ENCODE peak calls at places on chromosomes 6 and 20, in eight cellular contexts. M is stimulated activated CD4-positive, alpha-beta T cell treated with anti-CD3 and anti-CD28 coated beads, TNF-alpha, amount 100 ng/mL, for 24 hours; J is hepatic stellate cell; Y is hepatocyte; Q is GM12865; Z is activated T-cell treated with anti-CD3 and anti-CD28 coated beads, Interleukin-2, amount 50 U/mL, for 72 hours; D is activated naive CD4-positive, alpha-beta T cell treated with anti-CD3 and anti-CD28 coated beads, Interleukin-2, amount 10 ng/mL, durations not matched to agents 7 days and 5 days; F is activated naive CD8-positive, alpha-beta T cell treated with anti-CD3 and anti-CD28 coated beads for 36 hours. P is an unnamed sample.

GRCh38 chr6:43496370-43497128 is 13.6 kb downstream of the LRRC73 start:
- DNase-seq in M (no peak), J (peak; percentile 82), Y (peak; percentile 71), Q (peak; percentile 35), Z (no peak), D (peak; percentile 42), F (no peak), P (peak; percentile 10)

GRCh38 chr6:147382945-147383554 is 125.4 kb upstream of the SAMD5 start:
- DNase-seq in M (no peak), J (no peak), Y (peak; percentile 31), Q (no peak), Z (no peak), D (no peak), F (no peak), P (peak; percentile 57)

GRCh38 chr6:138145402-138145801 is 16.3 kb upstream of the ARFGEF3 start:
- DNase-seq in M (no peak), J (no peak), Y (no peak), Q (peak; percentile 30), Z (no peak), D (no peak), F (no peak), P (no peak)

GRCh38 chr20:44001667-44002596 is 87.3 kb downstream of the TOX2 start:
- DNase-seq in M (no peak), J (no peak), Y (no peak), Q (peak; percentile 81), Z (no peak), D (no peak), F (no peak), P (no peak)

GRCh38 chr6:156461647-156462046 is 315.5 kb upstream of the ARID1B start:
- DNase-seq in M (no peak), J (no peak), Y (no peak), Q (no peak), Z (no peak), D (no peak), F (no peak), P (no peak)

GRCh38 chr20:63908008-63908682 is 13.2 kb downstream of the DNAJC5 start:
- DNase-seq in M (no peak), J (no peak), Y (peak; percentile 49), Q (peak; percentile 47), Z (no peak), D (no peak), F (no peak), P (no peak)

GRCh38 chr6:38364775-38365174 is 275.0 kb downstream of the BTBD9 start:
- DNase-seq in M (no peak), J (no peak), Y (no peak), Q (no peak), Z (no peak), D (no peak), F (no peak), P (no peak)

GRCh38 chr6:6556162-6556737 is 32.3 kb upstream of the LY86 start:
- DNase-seq in M (no peak), J (no peak), Y (no peak), Q (no peak), Z (no peak), D (no peak), F (no peak), P (no peak)

GRCh38 chr20:1273366-1273765 is 7.3 kb downstream of the SNPH start:
- DNase-seq in M (no peak), J (no peak), Y (no peak), Q (no peak), Z (no peak), D (no peak), F (no peak), P (no peak)

GRCh38 chr6:7004581-7005297 is 103.0 kb upstream of the RREB1 start:
- DNase-seq in M (no peak), J (no peak), Y (no peak), Q (no peak), Z (no peak), D (no peak), F (no peak), P (no peak)

GRCh38 chr6:146878564-146879343 is 280.0 kb downstream of the ADGB start:
- DNase-seq in M (no peak), J (no peak), Y (no peak), Q (no peak), Z (no peak), D (no peak), F (no peak), P (peak; percentile 79)

GRCh38 chr6:17505062-17505476 is 95.0 kb upstream of the FAM8A1 start:
- DNase-seq in M (no peak), J (no peak), Y (no peak), Q (peak; percentile 5), Z (no peak), D (no peak), F (no peak), P (peak; percentile 12)

GRCh38 chr20:9363673-9364072 is 150.7 kb upstream of the LAMP5 start:
- DNase-seq in M (no peak), J (no peak), Y (peak; percentile 11), Q (no peak), Z (no peak), D (no peak), F (no peak), P (no peak)

GRCh38 chr6:7512320-7512719 is 29.2 kb upstream of the DSP start:
- DNase-seq in M (no peak), J (no peak), Y (no peak), Q (no peak), Z (no peak), D (no peak), F (no peak), P (no peak)

GRCh38 chr6:47144306-47144705 is 102.2 kb upstream of the ADGRF1 start:
- DNase-seq in M (no peak), J (no peak), Y (no peak), Q (no peak), Z (no peak), D (no peak), F (no peak), P (peak; percentile 33)

GRCh38 chr6:84314377-84314898 is 87.0 kb upstream of the CEP162 start:
- DNase-seq in M (no peak), J (no peak), Y (no peak), Q (no peak), Z (no peak), D (no peak), F (no peak), P (no peak)

GRCh38 chr6:43355862-43356590 is 13.4 kb downstream of the ZNF318 start:
- DNase-seq in M (no peak), J (peak; percentile 35), Y (peak; percentile 40), Q (no peak), Z (no peak), D (no peak), F (no peak), P (no peak)

GRCh38 chr6:54729716-54730115 is 116.9 kb upstream of the FAM83B start:
- DNase-seq in M (no peak), J (no peak), Y (no peak), Q (no peak), Z (no peak), D (no peak), F (no peak), P (no peak)

GRCh38 chr6:25296980-25297379 is 17.8 kb downstream of the CARMIL1 start:
- DNase-seq in M (no peak), J (peak; percentile 25), Y (no peak), Q (no peak), Z (no peak), D (no peak), F (no peak), P (no peak)

GRCh38 chr20:51379601-51380341 is 162.7 kb downstream of the NFATC2 start:
- DNase-seq in M (no peak), J (no peak), Y (no peak), Q (no peak), Z (no peak), D (no peak), F (no peak), P (peak; percentile 44)

GRCh38 chr20:56501116-56501515 is 23.4 kb upstream of the FAM209A start:
- DNase-seq in M (no peak), J (no peak), Y (no peak), Q (no peak), Z (no peak), D (no peak), F (no peak), P (no peak)

GRCh38 chr6:73734843-73735453 is 38.9 kb downstream of the CD109 start:
- DNase-seq in M (no peak), J (no peak), Y (no peak), Q (no peak), Z (no peak), D (no peak), F (no peak), P (no peak)

GRCh38 chr20:48049631-48050030 is 264.4 kb upstream of the SULF2 start:
- DNase-seq in M (no peak), J (no peak), Y (no peak), Q (no peak), Z (no peak), D (no peak), F (no peak), P (no peak)

GRCh38 chr6:27293436-27294152 is 18.5 kb downstream of the POM121L2 start:
- DNase-seq in M (no peak), J (no peak), Y (peak; percentile 63), Q (peak; percentile 53), Z (no peak), D (no peak), F (no peak), P (peak; percentile 78)

GRCh38 chr6:16985484-16986284 is 116.2 kb upstream of the STMND1 start:
- DNase-seq in M (no peak), J (peak; percentile 47), Y (peak; percentile 31), Q (no peak), Z (no peak), D (no peak), F (no peak), P (no peak)

GRCh38 chr6:54244430-54244829 is 63.8 kb upstream of the TINAG start:
- DNase-seq in M (no peak), J (no peak), Y (peak; percentile 26), Q (peak; percentile 9), Z (no peak), D (no peak), F (no peak), P (peak; percentile 60)

GRCh38 chr6:83352413-83352812 is 78.4 kb downstream of the ME1 start:
- DNase-seq in M (no peak), J (no peak), Y (no peak), Q (no peak), Z (no peak), D (no peak), F (no peak), P (no peak)

GRCh38 chr6:93581371-93581770 is 162.0 kb upstream of the EPHA7 start:
- DNase-seq in M (no peak), J (no peak), Y (no peak), Q (no peak), Z (no peak), D (no peak), F (no peak), P (peak; percentile 67)